ENCODE peak calls at places on chromosomes 11 and 22, in nine cellular contexts. C is brain microvascular endothelial cell; R is ovary; E is lower lobe of right lung; O is lower leg skin; X is right lobe of liver; W is fibroblast of pulmonary artery; I is spleen; L is activated CD8-positive, alpha-beta T cell treated with anti-CD3 and anti-CD28 coated beads for 36 hours. Z is an unnamed sample.

GRCh38 chr11:59175104-59175503 is 3.2 kb downstream of the DTX4 start:
- DNase-seq in C (no peak), R (no peak), E (peak), O (no peak), X (no peak), W (no peak), I (no peak), L (no peak), Z (no peak)

GRCh38 chr22:24727218-24727851 is 47.2 kb downstream of the PIWIL3 start:
- DNase-seq in C (peak), R (no peak), E (no peak), O (no peak), X (no peak), W (peak), I (no peak), L (no peak), Z (no peak)

GRCh38 chr22:31488988-31489617 is 539 bp downstream of the EIF4ENIF1 start:
- DNase-seq in C (peak), R (peak), E (peak), O (no peak), X (peak), W (peak), I (peak), L (peak), Z (peak)

GRCh38 chr11:293852-294661 is 5.1 kb downstream of the PGGHG start:
- DNase-seq in C (no peak), R (peak), E (no peak), O (no peak), X (peak), W (no peak), I (peak), L (peak), Z (no peak)

GRCh38 chr11:25981998-25982397 is 349.9 kb upstream of the ANO3 start:
- DNase-seq in C (peak), R (peak), E (no peak), O (no peak), X (no peak), W (peak), I (no peak), L (no peak), Z (no peak)

GRCh38 chr11:46391578-46392420 is at the start of gene CHRM4:
- DNase-seq in C (no peak), R (no peak), E (no peak), O (no peak), X (no peak), W (peak), I (peak), L (peak), Z (no peak)

GRCh38 chr11:35013514-35014191 is 97.2 kb downstream of the PDHX start:
- DNase-seq in C (no peak), R (no peak), E (no peak), O (no peak), X (no peak), W (peak), I (no peak), L (peak), Z (no peak)

GRCh38 chr11:62461740-62462522 is 43.1 kb downstream of the SCGB1A1 start:
- DNase-seq in C (no peak), R (no peak), E (no peak), O (peak), X (no peak), W (peak), I (no peak), L (no peak), Z (no peak)

GRCh38 chr22:43923631-43924548 is at the start of gene PNPLA3:
- DNase-seq in C (peak), R (peak), E (peak), O (peak), X (peak), W (peak), I (peak), L (peak), Z (peak)

GRCh38 chr22:24442352-24442744 is 14.9 kb downstream of the ADORA2A start:
- DNase-seq in C (no peak), R (no peak), E (no peak), O (no peak), X (no peak), W (no peak), I (no peak), L (no peak), Z (no peak)

GRCh38 chr22:25783856-25784255 is 41.9 kb downstream of the MYO18B start:
- DNase-seq in C (no peak), R (no peak), E (no peak), O (no peak), X (no peak), W (no peak), I (no peak), L (no peak), Z (no peak)

GRCh38 chr11:12961615-12962014 is 47.5 kb upstream of the RASSF10 start:
- DNase-seq in C (no peak), R (no peak), E (no peak), O (no peak), X (no peak), W (peak), I (no peak), L (no peak), Z (no peak)

GRCh38 chr22:24177045-24177444 is 4.2 kb upstream of the SUSD2 start:
- DNase-seq in C (no peak), R (no peak), E (no peak), O (no peak), X (no peak), W (no peak), I (no peak), L (no peak), Z (no peak)

GRCh38 chr22:45446216-45446615 is 32.7 kb downstream of the RIBC2 start:
- DNase-seq in C (no peak), R (no peak), E (no peak), O (no peak), X (no peak), W (no peak), I (no peak), L (no peak), Z (no peak)

GRCh38 chr22:43078522-43078921 is 10.7 kb downstream of the TTLL1 start:
- DNase-seq in C (no peak), R (no peak), E (no peak), O (no peak), X (no peak), W (no peak), I (no peak), L (no peak), Z (no peak)

GRCh38 chr11:60717956-60718355 is 6.6 kb upstream of the MS4A18 start:
- DNase-seq in C (no peak), R (no peak), E (no peak), O (no peak), X (no peak), W (no peak), I (no peak), L (peak), Z (no peak)

GRCh38 chr22:38415561-38416321 is 39.3 kb downstream of the KCNJ4 start:
- DNase-seq in C (no peak), R (no peak), E (peak), O (no peak), X (peak), W (no peak), I (peak), L (no peak), Z (no peak)

GRCh38 chr11:95327273-95327948 is 96.4 kb upstream of the SESN3 start:
- DNase-seq in C (no peak), R (no peak), E (no peak), O (no peak), X (no peak), W (no peak), I (no peak), L (no peak), Z (no peak)

GRCh38 chr11:95364324-95365295 is 133.6 kb upstream of the SESN3 start:
- DNase-seq in C (peak), R (no peak), E (no peak), O (no peak), X (no peak), W (peak), I (no peak), L (no peak), Z (no peak)

GRCh38 chr22:41288245-41288946 is 2.4 kb upstream of the RANGAP1 start:
- DNase-seq in C (peak), R (no peak), E (no peak), O (no peak), X (no peak), W (peak), I (no peak), L (no peak), Z (no peak)

GRCh38 chr11:118003021-118003423 is 16.8 kb downstream of the IL10RA start:
- DNase-seq in C (no peak), R (no peak), E (no peak), O (no peak), X (no peak), W (no peak), I (peak), L (peak), Z (no peak)

GRCh38 chr22:28799834-28800307 is 498 bp downstream of the XBP1 start:
- DNase-seq in C (peak), R (peak), E (peak), O (no peak), X (peak), W (peak), I (peak), L (peak), Z (no peak)

GRCh38 chr11:76838422-76839068 is 22.2 kb upstream of the ACER3 start:
- DNase-seq in C (no peak), R (peak), E (no peak), O (no peak), X (no peak), W (peak), I (no peak), L (no peak), Z (no peak)

GRCh38 chr22:41620646-41621098 is at the start of gene DESI1:
- DNase-seq in C (no peak), R (no peak), E (no peak), O (no peak), X (no peak), W (no peak), I (peak), L (no peak), Z (no peak)

GRCh38 chr22:25754527-25755202 is 12.7 kb downstream of the MYO18B start:
- DNase-seq in C (peak), R (no peak), E (no peak), O (peak), X (no peak), W (peak), I (no peak), L (no peak), Z (no peak)

DNA sequence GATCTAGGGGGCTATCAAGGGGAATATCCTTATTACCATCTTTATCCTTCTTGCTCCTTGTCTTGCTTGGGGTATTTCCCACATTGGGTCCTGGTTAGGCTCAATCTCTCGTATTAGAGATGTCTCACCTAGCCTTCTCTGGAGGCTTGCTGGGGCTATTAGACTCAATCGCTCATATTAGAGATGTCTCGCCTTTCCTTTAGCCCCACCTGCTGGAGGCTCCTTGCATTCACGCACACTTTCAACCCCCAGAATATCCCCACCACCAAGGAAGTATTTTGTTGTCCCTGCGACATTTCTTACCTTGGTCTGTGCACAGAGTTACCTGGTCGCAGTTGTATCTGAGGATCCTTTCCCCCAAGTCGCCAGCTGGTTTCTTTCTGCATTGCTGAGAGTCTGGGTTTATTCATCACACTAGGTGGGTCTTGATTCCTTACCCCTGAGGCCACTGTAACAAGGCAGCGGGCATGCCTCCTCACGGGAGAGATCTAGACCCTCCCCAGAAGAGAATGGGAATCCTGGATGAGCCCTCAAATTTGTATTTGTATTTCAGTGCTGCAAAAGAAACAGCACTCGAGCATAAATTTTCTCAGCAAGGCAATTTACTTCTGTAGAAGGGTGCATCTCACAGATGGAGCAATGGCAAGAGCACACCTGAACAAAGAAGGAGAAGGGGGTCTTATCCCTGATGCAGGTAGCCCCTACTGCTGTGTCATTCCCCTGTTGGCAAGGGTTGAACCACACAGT is 15.9 kb upstream of the HYLS1 start:
- DNase-seq in C (peak), R (no peak), E (no peak), O (no peak), X (no peak), W (peak), I (no peak), L (peak), Z (no peak)
- TF ChIP-seq CTCF in C (peak), R (no peak), E (peak), O (no peak), X (peak), W (peak), I (peak), L (no peak), Z (no peak)

GRCh38 chr22:21000215-21000986 is 1.5 kb downstream of the THAP7 start:
- DNase-seq in C (no peak), R (no peak), E (no peak), O (no peak), X (no peak), W (no peak), I (peak), L (peak), Z (no peak)
- TF ChIP-seq CTCF in C (peak), R (no peak), E (no peak), O (no peak), X (no peak), W (no peak), I (no peak), L (no peak), Z (no peak)

DNA sequence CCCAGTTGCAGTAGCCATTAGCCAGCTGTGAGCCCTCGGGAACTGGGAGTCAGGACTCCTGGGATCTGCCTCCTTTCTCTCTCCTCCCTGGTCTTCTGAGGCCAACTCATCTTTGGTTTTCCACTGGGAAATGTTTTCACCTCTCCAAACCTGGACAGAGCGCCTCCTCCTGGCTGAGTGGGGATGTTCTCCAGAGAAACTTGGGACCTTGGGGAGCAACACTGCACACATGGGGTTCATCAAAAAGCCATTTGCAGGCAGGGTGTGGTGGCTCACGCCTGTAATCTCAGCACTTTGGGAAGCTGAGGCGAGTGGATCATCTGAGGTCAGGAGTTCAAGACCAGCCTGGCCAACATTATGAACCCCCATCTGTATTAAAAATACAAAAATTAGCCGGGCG is 145.4 kb downstream of the NECTIN1 start:
- DNase-seq in C (no peak), R (no peak), E (no peak), O (no peak), X (no peak), W (no peak), I (no peak), L (no peak), Z (no peak)
- TF ChIP-seq CTCF in C (peak), R (no peak), E (no peak), O (no peak), X (no peak), W (peak), I (no peak), L (peak), Z (no peak)

GRCh38 chr11:75245356-75246005 is 4.9 kb downstream of the TPBGL start:
- DNase-seq in C (no peak), R (no peak), E (no peak), O (no peak), X (no peak), W (no peak), I (peak), L (no peak), Z (no peak)
- TF ChIP-seq CTCF in C (peak), R (no peak), E (no peak), O (no peak), X (no peak), W (peak), I (no peak), L (no peak), Z (no peak)

GRCh38 chr22:49426618-49427266 is 400.9 kb downstream of the BRD1 start:
- DNase-seq in C (no peak), R (no peak), E (no peak), O (no peak), X (no peak), W (no peak), I (no peak), L (no peak), Z (no peak)

GRCh38 chr22:49427341-49427740 is 400.3 kb downstream of the BRD1 start:
- DNase-seq in C (no peak), R (no peak), E (no peak), O (no peak), X (no peak), W (no peak), I (no peak), L (no peak), Z (no peak)

GRCh38 chr22:49427941-49428340 is 399.7 kb downstream of the BRD1 start:
- DNase-seq in C (no peak), R (no peak), E (no peak), O (no peak), X (no peak), W (no peak), I (no peak), L (no peak), Z (no peak)

GRCh38 chr22:49431559-49431958 is 396.1 kb downstream of the BRD1 start:
- DNase-seq in C (no peak), R (no peak), E (no peak), O (no peak), X (no peak), W (no peak), I (no peak), L (no peak), Z (no peak)

GRCh38 chr22:49429066-49429465 is 398.6 kb downstream of the BRD1 start:
- DNase-seq in C (no peak), R (no peak), E (no peak), O (no peak), X (no peak), W (no peak), I (no peak), L (no peak), Z (no peak)
- TF ChIP-seq CTCF in C (no peak), R (no peak), E (no peak), O (no peak), X (no peak), W (no peak), I (no peak), L (no peak), Z (no peak)

GRCh38 chr22:19818264-19819208 is 36.1 kb downstream of the GNB1L start:
- DNase-seq in C (no peak), R (no peak), E (no peak), O (no peak), X (no peak), W (no peak), I (no peak), L (no peak), Z (no peak)
- TF ChIP-seq CTCF in C (no peak), R (no peak), E (no peak), O (no peak), X (no peak), W (no peak), I (no peak), L (no peak), Z (no peak)

GRCh38 chr11:10752061-10752460 is 1.0 kb downstream of the CTR9 start:
- DNase-seq in C (no peak), R (no peak), E (no peak), O (no peak), X (no peak), W (no peak), I (no peak), L (no peak), Z (no peak)

GRCh38 chr11:10749476-10749875 is 1.6 kb upstream of the CTR9 start:
- DNase-seq in C (no peak), R (no peak), E (no peak), O (no peak), X (no peak), W (no peak), I (no peak), L (no peak), Z (no peak)

GRCh38 chr11:10752486-10752885 is 1.4 kb downstream of the CTR9 start:
- DNase-seq in C (no peak), R (no peak), E (no peak), O (no peak), X (no peak), W (no peak), I (no peak), L (no peak), Z (no peak)

GRCh38 chr11:10751581-10751940 is 515 bp downstream of the CTR9 start:
- DNase-seq in C (no peak), R (no peak), E (no peak), O (no peak), X (no peak), W (no peak), I (no peak), L (peak), Z (no peak)

DNA sequence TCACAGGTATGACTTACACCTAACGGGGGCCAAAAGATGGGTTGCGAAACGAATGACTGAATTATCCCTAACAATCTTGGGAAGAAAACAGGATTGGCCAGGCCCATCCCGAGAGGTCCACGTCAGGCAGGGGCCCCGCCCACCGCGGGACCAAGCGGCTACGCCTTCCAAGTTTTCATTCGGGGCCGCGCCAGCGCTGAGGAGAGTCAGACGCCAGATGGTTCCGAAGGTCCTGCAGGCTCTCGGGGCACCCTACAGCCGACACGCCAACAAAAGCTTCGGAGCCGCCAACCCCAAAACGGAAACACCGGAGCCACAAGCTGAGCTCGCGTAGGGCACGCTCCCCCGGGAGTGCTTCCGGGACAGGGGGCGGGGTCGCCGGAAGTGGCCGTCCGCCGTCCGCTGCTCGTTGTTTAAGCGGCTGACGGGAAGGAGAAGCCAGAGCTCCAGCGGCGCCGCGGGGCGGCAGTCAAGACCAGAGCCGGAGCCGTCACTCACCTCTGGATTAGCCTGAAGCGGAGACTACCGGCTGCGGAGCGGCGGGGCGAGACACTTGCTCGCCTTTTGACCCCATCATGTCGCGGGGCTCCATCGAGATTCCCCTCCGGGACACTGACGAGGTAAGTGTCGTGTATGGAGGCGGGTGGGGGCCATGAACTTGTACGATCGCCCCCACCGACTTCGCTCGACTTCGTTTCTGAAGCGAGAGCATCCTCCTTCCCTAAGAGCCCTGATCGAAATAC is at the start of gene CTR9:
- DNase-seq in C (peak), R (peak), E (peak), O (peak), X (peak), W (peak), I (peak), L (peak), Z (peak)
- TF ChIP-seq CTCF in C (peak), R (no peak), E (peak), O (no peak), X (no peak), W (peak), I (peak), L (no peak), Z (no peak)